ENCODE peak calls at places on chromosomes 2 and 18, in nine cellular contexts. Q is AML-193, J is WTC11, Z is cerebellar cortex, K is fibroblast of lung, D is lower lobe of right lung, U is posterior vena cava, A is M059J, Y is astrocyte of the cerebellum. S is an unnamed sample.
A peak's percentile ranks its signal among the peaks of the same experiment; 100 is the strongest.

GRCh38 chr2:189437931-189438330 is 3.3 kb upstream of the WDR75 start:
- DNase-seq in J (no peak), Y (no peak), U (no peak), Z (no peak), K (no peak), Q (no peak), A (no peak), D (no peak), S (no peak)

GRCh38 chr2:54906711-54907110 is 143.5 kb downstream of the RTN4 start:
- DNase-seq in Q (no peak), A (no peak), D (no peak), Y (no peak), K (no peak), Z (peak; percentile 99), J (no peak), U (no peak), S (no peak)

GRCh38 chr2:119223521-119224390 is at the start of gene STEAP3:
- DNase-seq in D (peak; percentile 82), J (peak; percentile 82), Y (no peak), Q (no peak), K (peak; percentile 43), Z (peak; percentile 62), U (peak; percentile 89), A (peak; percentile 77), S (peak; percentile 73)

GRCh38 chr18:76353500-76353899 is 141.5 kb downstream of the ZNF516 start:
- DNase-seq in J (no peak), Q (no peak), K (no peak), U (no peak), Y (no peak), D (no peak), A (no peak), Z (no peak), S (no peak)

GRCh38 chr2:101909760-101910159 is 82.0 kb upstream of the IL1R2 start:
- DNase-seq in U (no peak), D (no peak), Z (no peak), A (no peak), J (no peak), Q (no peak), Y (no peak), K (no peak), S (no peak)

GRCh38 chr2:136381245-136381644 is 263.3 kb upstream of the CXCR4 start:
- DNase-seq in A (no peak), U (no peak), K (no peak), Y (no peak), Z (no peak), Q (no peak), J (no peak), D (no peak), S (no peak)

GRCh38 chr2:140589696-140590095 is 1541.1 kb downstream of the LRP1B start:
- DNase-seq in D (no peak), Y (peak; percentile 19), J (no peak), U (no peak), A (no peak), K (peak; percentile 18), Q (no peak), Z (no peak), S (no peak)

GRCh38 chr2:170262343-170262742 is 84.4 kb downstream of the MYO3B start:
- DNase-seq in D (no peak), Y (no peak), U (no peak), Q (no peak), A (no peak), K (no peak), J (no peak), Z (no peak), S (no peak)

GRCh38 chr2:8627692-8628085 is 54.2 kb upstream of the ID2 start:
- DNase-seq in Q (no peak), Y (no peak), A (no peak), Z (no peak), U (peak; percentile 74), K (no peak), D (peak; percentile 30), J (no peak), S (no peak)

GRCh38 chr18:67662996-67663395 is 146.5 kb upstream of the DSEL start:
- DNase-seq in A (no peak), Y (no peak), Z (no peak), D (no peak), K (no peak), Q (no peak), U (no peak), J (no peak), S (no peak)

GRCh38 chr18:13269599-13270011 is 51.0 kb downstream of the LDLRAD4 start:
- DNase-seq in Q (no peak), Y (no peak), K (no peak), Z (peak; percentile 66), D (no peak), U (peak; percentile 84), J (no peak), A (no peak), S (no peak)

GRCh38 chr2:144523606-144524131 is 3.8 kb upstream of the ZEB2 start:
- DNase-seq in J (peak; percentile 56), Z (no peak), U (no peak), A (no peak), Y (no peak), D (no peak), Q (no peak), K (peak; percentile 42), S (no peak)

GRCh38 chr2:31729442-31730092 is 148.8 kb upstream of the SRD5A2 start:
- DNase-seq in A (peak; percentile 37), Y (no peak), Z (peak; percentile 27), K (peak; percentile 5), D (no peak), U (no peak), Q (peak; percentile 15), J (no peak), S (peak; percentile 23)

GRCh38 chr2:28318023-28318422 is 74.6 kb upstream of the FOSL2 start:
- DNase-seq in K (no peak), Y (no peak), Q (no peak), D (no peak), Z (no peak), J (no peak), A (no peak), U (no peak), S (no peak)

GRCh38 chr2:29260151-29260772 is 145.0 kb downstream of the CLIP4 start:
- DNase-seq in Y (peak; percentile 15), Q (no peak), D (no peak), Z (no peak), K (peak; percentile 25), U (no peak), J (no peak), A (peak; percentile 44), S (peak; percentile 39)

GRCh38 chr2:112155331-112156151 is 17.4 kb downstream of the FBLN7 start:
- DNase-seq in A (no peak), U (peak; percentile 80), K (no peak), D (no peak), Q (peak; percentile 75), Y (no peak), J (no peak), Z (no peak), S (no peak)

GRCh38 chr2:127226520-127227263 is 6.6 kb upstream of the CYP27C1 start:
- DNase-seq in K (peak; percentile 92), J (no peak), Y (peak; percentile 62), A (peak; percentile 99), Z (no peak), D (peak; percentile 85), Q (no peak), U (no peak), S (peak; percentile 71)

GRCh38 chr2:53233759-53234547 is 533.7 kb upstream of the CHAC2 start:
- DNase-seq in Y (no peak), Z (no peak), A (no peak), K (no peak), Q (no peak), D (no peak), U (no peak), J (no peak), S (no peak)

GRCh38 chr18:63363951-63364350 is 3.1 kb downstream of the KDSR start:
- DNase-seq in Y (no peak), U (no peak), Q (no peak), K (no peak), A (no peak), D (no peak), Z (no peak), J (no peak), S (no peak)

GRCh38 chr2:88212251-88212790 is 42.2 kb downstream of the THNSL2 start:
- DNase-seq in Y (no peak), U (peak; percentile 60), K (peak; percentile 10), Q (peak; percentile 16), J (peak; percentile 56), D (no peak), Z (no peak), A (no peak), S (no peak)

GRCh38 chr2:119426801-119427395 is 4.8 kb upstream of the TMEM37 start:
- DNase-seq in D (peak; percentile 87), Y (no peak), U (no peak), Z (no peak), K (peak; percentile 54), Q (no peak), J (no peak), A (no peak), S (no peak)

GRCh38 chr2:43837033-43837432 is 1.6 kb downstream of the ABCG5 start:
- DNase-seq in Y (no peak), A (no peak), Z (no peak), J (no peak), K (no peak), U (no peak), D (no peak), Q (no peak), S (no peak)

GRCh38 chr2:85998071-85998991 is 107.4 kb downstream of the POLR1A start:
- DNase-seq in Z (peak; percentile 92), K (peak; percentile 28), Y (peak; percentile 61), A (peak; percentile 34), Q (no peak), J (no peak), U (no peak), D (no peak), S (peak; percentile 59)

GRCh38 chr2:55482186-55482945 is 37.2 kb upstream of the CFAP36 start:
- DNase-seq in U (no peak), A (peak; percentile 71), J (no peak), D (no peak), Q (no peak), K (peak; percentile 50), Z (peak; percentile 2), Y (peak; percentile 13), S (peak; percentile 38)

GRCh38 chr18:34709631-34710429 is at the start of gene DTNA:
- DNase-seq in K (peak; percentile 97), Z (no peak), D (no peak), Y (peak; percentile 84), A (peak; percentile 93), U (no peak), Q (peak; percentile 6), J (no peak), S (no peak)

GRCh38 chr2:134712334-134712733 is 6.5 kb downstream of the TMEM163 start:
- DNase-seq in Y (no peak), A (no peak), K (no peak), J (no peak), Z (no peak), D (no peak), U (no peak), Q (no peak), S (no peak)

GRCh38 chr18:73509460-73509859 is 638.2 kb downstream of the FBXO15 start:
- DNase-seq in A (no peak), K (peak; percentile 9), D (no peak), Z (no peak), Q (no peak), Y (no peak), U (no peak), J (no peak), S (no peak)

GRCh38 chr2:227849906-227850305 is 21.5 kb upstream of the DAW1 start:
- DNase-seq in U (no peak), Y (no peak), K (no peak), A (no peak), Z (no peak), J (no peak), Q (no peak), D (no peak), S (no peak)